ENCODE peak calls at places on chromosomes 1 and 21, in nine cellular contexts. W, E, P, I, M, N, Q, R and B are unnamed samples.

GRCh38 chr1:43802356-43802755 is 95.0 kb downstream of the ST3GAL3 start:
- DNase-seq in W (no peak), E (no peak), P (no peak), I (no peak), M (no peak), N (no peak), Q (no peak), R (no peak), B (no peak)

GRCh38 chr1:12556957-12557935 is 60.8 kb downstream of the DHRS3 start:
- DNase-seq in W (no peak), E (no peak), P (no peak), I (no peak), M (no peak), N (no peak), Q (no peak), R (no peak), B (no peak)

GRCh38 chr1:119978018-119978505 is 81.7 kb upstream of the ADAM30 start:
- DNase-seq in W (no peak), E (no peak), P (no peak), I (peak; percentile 25), M (no peak), N (no peak), Q (no peak), R (no peak), B (no peak)

GRCh38 chr1:111705841-111706240 is 33.4 kb downstream of the INKA2 start:
- DNase-seq in W (no peak), E (no peak), P (no peak), I (no peak), M (no peak), N (no peak), Q (no peak), R (no peak), B (no peak)

GRCh38 chr1:156479093-156480014 is 21.2 kb downstream of the MEF2D start:
- DNase-seq in W (no peak), E (no peak), P (no peak), I (no peak), M (no peak), N (no peak), Q (no peak), R (no peak), B (no peak)

GRCh38 chr1:1431845-1432565 is 3.5 kb upstream of the VWA1 start:
- DNase-seq in W (no peak), E (no peak), P (no peak), I (no peak), M (peak; percentile 14), N (no peak), Q (peak; percentile 61), R (no peak), B (no peak)

GRCh38 chr1:155729031-155729898 is 40.4 kb downstream of the DAP3 start:
- DNase-seq in W (peak; percentile 85), E (peak; percentile 93), P (peak; percentile 22), I (peak; percentile 65), M (peak; percentile 44), N (peak; percentile 28), Q (peak; percentile 43), R (peak; percentile 12), B (no peak)

GRCh38 chr21:43196789-43197188 is 28.0 kb downstream of the CRYAA start:
- DNase-seq in W (no peak), E (no peak), P (peak; percentile 85), I (no peak), M (no peak), N (no peak), Q (no peak), R (peak; percentile 9), B (no peak)

GRCh38 chr1:17728123-17728522 is 27.0 kb upstream of the ACTL8 start:
- DNase-seq in W (no peak), E (no peak), P (no peak), I (no peak), M (no peak), N (no peak), Q (no peak), R (no peak), B (no peak)